ENCODE peak calls at places on chromosomes 13 and 19, in six cellular contexts. N, V, K, T, E and H are unnamed samples.

GRCh38 chr19:54208784-54209057 is 8.1 kb downstream of the RPS9 start:
- DNase-seq in N (no peak), V (no peak), K (no peak), T (peak), E (peak), H (no peak)

GRCh38 chr19:28873301-28873700 is 339.6 kb downstream of the UQCRFS1 start:
- DNase-seq in N (no peak), V (no peak), K (no peak), T (no peak), E (no peak), H (no peak)

GRCh38 chr13:75137911-75138571 is 343.9 kb downstream of the TBC1D4 start:
- DNase-seq in N (no peak), V (no peak), K (no peak), T (no peak), E (no peak), H (no peak)

GRCh38 chr19:590396-590745 is 690 bp downstream of the HCN2 start:
- DNase-seq in N (no peak), V (no peak), K (peak), T (no peak), E (peak), H (no peak)

GRCh38 chr19:16070366-16070990 is 5.8 kb upstream of the TPM4 start:
- DNase-seq in N (no peak), V (no peak), K (no peak), T (no peak), E (no peak), H (no peak)

GRCh38 chr13:100440756-100441421 is 147.7 kb downstream of the GGACT start:
- DNase-seq in N (no peak), V (no peak), K (peak), T (peak), E (no peak), H (no peak)

GRCh38 chr13:74250738-74251190 is 116.6 kb upstream of the KLF12 start:
- DNase-seq in N (no peak), V (no peak), K (peak), T (peak), E (peak), H (no peak)

GRCh38 chr19:41705393-41706174 is 2.8 kb upstream of the CEACAM5 start:
- DNase-seq in N (peak), V (no peak), K (no peak), T (no peak), E (peak), H (peak)

GRCh38 chr13:39565036-39565949 is 37.7 kb downstream of the LHFPL6 start:
- DNase-seq in N (no peak), V (peak), K (peak), T (peak), E (peak), H (peak)

GRCh38 chr19:39224910-39225309 is 19.9 kb downstream of the IFNL3 start:
- DNase-seq in N (no peak), V (no peak), K (no peak), T (no peak), E (no peak), H (peak)

GRCh38 chr13:113153810-113154748 is 4.4 kb upstream of the PROZ start:
- DNase-seq in N (peak), V (no peak), K (peak), T (peak), E (peak), H (peak)

GRCh38 chr13:106369091-106369490 is 166.4 kb downstream of the EFNB2 start:
- DNase-seq in N (peak), V (no peak), K (no peak), T (no peak), E (no peak), H (no peak)

GRCh38 chr13:75587679-75588078 is 38.1 kb downstream of the UCHL3 start:
- DNase-seq in N (no peak), V (no peak), K (peak), T (peak), E (peak), H (peak)

GRCh38 chr13:99353836-99354235 is 46.6 kb upstream of the GPR183 start:
- DNase-seq in N (no peak), V (no peak), K (peak), T (peak), E (peak), H (no peak)

GRCh38 chr19:4379383-4380253 is 20.7 kb downstream of the SH3GL1 start:
- DNase-seq in N (no peak), V (no peak), K (peak), T (no peak), E (peak), H (no peak)

GRCh38 chr13:28495586-28496564 is 947 bp upstream of the FLT1 start:
- DNase-seq in N (no peak), V (no peak), K (no peak), T (no peak), E (peak), H (no peak)

GRCh38 chr13:23760000-23760399 is 129.2 kb downstream of the MIPEP start:
- DNase-seq in N (no peak), V (no peak), K (no peak), T (no peak), E (no peak), H (no peak)

GRCh38 chr13:28531195-28531955 is 36.4 kb upstream of the FLT1 start:
- DNase-seq in N (peak), V (peak), K (peak), T (peak), E (peak), H (no peak)

GRCh38 chr13:105552078-105552477 is 983.4 kb downstream of the EFNB2 start:
- DNase-seq in N (no peak), V (no peak), K (no peak), T (no peak), E (no peak), H (no peak)

GRCh38 chr13:109672545-109672944 is 113.8 kb downstream of the IRS2 start:
- DNase-seq in N (peak), V (no peak), K (peak), T (peak), E (no peak), H (no peak)

GRCh38 chr13:55230570-55230908 is 1910.2 kb upstream of the PRR20A start:
- DNase-seq in N (no peak), V (no peak), K (no peak), T (no peak), E (peak), H (no peak)

GRCh38 chr13:24196593-24197197 is 36.2 kb downstream of the SPATA13 start:
- DNase-seq in N (no peak), V (no peak), K (no peak), T (no peak), E (no peak), H (no peak)

GRCh38 chr19:9073806-9074205 is 13.1 kb upstream of the OR1M1 start:
- DNase-seq in N (no peak), V (no peak), K (no peak), T (no peak), E (no peak), H (peak)

GRCh38 chr19:18046066-18046718 is 38.2 kb downstream of the ARRDC2 start:
- DNase-seq in N (no peak), V (no peak), K (peak), T (peak), E (peak), H (no peak)

GRCh38 chr19:4738734-4739133 is 15.1 kb upstream of the DPP9 start:
- DNase-seq in N (no peak), V (no peak), K (no peak), T (no peak), E (no peak), H (no peak)

GRCh38 chr13:85040176-85040660 is 759.0 kb downstream of the SLITRK6 start:
- DNase-seq in N (no peak), V (no peak), K (no peak), T (no peak), E (no peak), H (no peak)

GRCh38 chr19:55615553-55616394 is 8.6 kb downstream of the ZNF784 start:
- DNase-seq in N (no peak), V (no peak), K (no peak), T (no peak), E (no peak), H (no peak)

GRCh38 chr13:26973281-26973680 is 198.3 kb downstream of the USP12 start:
- DNase-seq in N (no peak), V (no peak), K (no peak), T (no peak), E (no peak), H (no peak)

GRCh38 chr13:94811753-94812152 is 99.4 kb upstream of the SOX21 start:
- DNase-seq in N (no peak), V (no peak), K (no peak), T (no peak), E (no peak), H (no peak)

GRCh38 chr19:7789447-7789846 is 26.4 kb downstream of the CLEC4M start:
- DNase-seq in N (no peak), V (no peak), K (no peak), T (no peak), E (peak), H (peak)

GRCh38 chr19:48558018-48558684 is 6.2 kb downstream of the SULT2B1 start:
- DNase-seq in N (no peak), V (no peak), K (peak), T (peak), E (peak), H (peak)

GRCh38 chr13:71218960-71219359 is 648.0 kb downstream of the DACH1 start:
- DNase-seq in N (peak), V (no peak), K (no peak), T (no peak), E (peak), H (no peak)

GRCh38 chr19:5690955-5691204 is 785 bp downstream of the RPL36 start:
- DNase-seq in N (no peak), V (no peak), K (no peak), T (no peak), E (peak), H (no peak)

GRCh38 chr19:35939307-35940077 is 3.3 kb downstream of the LRFN3 start:
- DNase-seq in N (no peak), V (no peak), K (no peak), T (no peak), E (no peak), H (no peak)

GRCh38 chr19:6042776-6043726 is 65.1 kb upstream of the RANBP3 start:
- DNase-seq in N (no peak), V (no peak), K (no peak), T (no peak), E (no peak), H (no peak)

GRCh38 chr19:55539082-55539715 is 2.3 kb upstream of the SBK2 start:
- DNase-seq in N (no peak), V (no peak), K (no peak), T (no peak), E (no peak), H (no peak)

GRCh38 chr19:48480476-48481190 is 11.5 kb downstream of the CYTH2 start:
- DNase-seq in N (no peak), V (no peak), K (no peak), T (no peak), E (peak), H (no peak)

DNA sequence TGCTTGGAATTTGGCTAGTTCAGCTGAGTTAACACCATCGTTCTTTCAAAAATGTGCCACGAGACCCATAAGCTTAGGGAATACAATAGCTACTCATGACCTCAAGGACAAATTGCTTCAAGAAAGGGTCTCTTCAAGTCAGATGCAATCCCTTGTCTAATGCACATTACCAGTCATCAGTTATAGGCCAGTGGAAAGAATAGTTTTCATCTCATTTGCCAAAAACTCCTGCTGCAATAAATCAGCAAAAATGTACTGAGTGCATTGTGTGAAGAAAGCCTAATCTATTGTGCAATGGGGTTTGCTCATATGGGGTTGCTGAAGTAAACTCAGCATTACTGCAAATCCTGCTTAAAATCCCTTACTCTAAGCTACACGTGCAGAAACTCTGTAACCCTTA is 208.3 kb upstream of the NBEA start:
- DNase-seq in N (peak), V (no peak), K (no peak), T (peak), E (peak), H (no peak)
- H4K91ac ChIP-seq in N (no peak), V (no peak), K (no peak), T (no peak), E (no peak), H (no peak)

DNA sequence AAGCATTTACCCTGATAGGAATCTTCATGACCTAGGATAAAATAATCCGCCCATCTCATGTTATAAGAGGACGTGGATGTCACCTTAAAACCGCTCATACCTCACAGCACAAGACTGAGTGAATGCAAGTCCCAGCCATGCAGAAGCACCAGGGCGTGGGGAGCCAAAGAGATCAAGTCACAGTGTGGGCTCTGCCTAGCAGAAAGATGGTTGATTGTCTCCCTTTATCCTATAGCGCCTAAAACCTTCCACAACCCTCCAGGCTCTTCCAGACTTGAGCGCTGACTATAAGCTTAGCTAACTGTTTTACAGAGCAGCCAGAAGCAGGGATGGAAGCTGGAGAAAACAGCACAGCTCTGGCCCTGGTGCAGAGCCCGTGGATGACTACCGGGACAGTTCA is 6.8 kb upstream of the ANKRD10 start:
- DNase-seq in N (no peak), V (no peak), K (no peak), T (no peak), E (no peak), H (peak)
- H3K4me2 ChIP-seq in N (no peak), V (no peak), K (no peak), T (no peak), E (no peak), H (no peak)

GRCh38 chr19:49677901-49678674 is 1.0 kb downstream of the PRMT1 start:
- DNase-seq in N (peak), V (peak), K (peak), T (peak), E (peak), H (peak)
- H4K91ac ChIP-seq in N (no peak), V (peak), K (no peak), T (peak), E (peak), H (no peak)

GRCh38 chr19:58561373-58562125 is 3.1 kb upstream of the UBE2M start:
- DNase-seq in N (no peak), V (no peak), K (no peak), T (no peak), E (peak), H (no peak)
- H3K4me2 ChIP-seq in N (peak), V (peak), K (peak), T (no peak), E (no peak), H (no peak)